ENCODE peak calls at places on chromosomes 6 and 20, in ten cellular contexts. J, M, Y, K, H, D, L, X, I and F are unnamed samples.

GRCh38 chr6:14272111-14273085 is 154.8 kb downstream of the CD83 start:
- DNase-seq in J (peak), M (no peak), Y (no peak), K (no peak), H (peak), D (no peak), L (no peak), X (no peak), I (no peak), F (no peak)

GRCh38 chr6:148152244-148152643 is 190.4 kb upstream of the SASH1 start:
- DNase-seq in J (no peak), M (no peak), Y (no peak), K (no peak), H (no peak), D (no peak), L (no peak), X (no peak), I (no peak), F (no peak)

GRCh38 chr6:46867411-46867810 is 54.3 kb downstream of the ADGRF5 start:
- DNase-seq in J (peak), M (no peak), Y (no peak), K (no peak), H (no peak), D (no peak), L (no peak), X (no peak), I (no peak), F (no peak)

GRCh38 chr20:8228315-8228714 is 96.2 kb downstream of the PLCB1 start:
- DNase-seq in J (no peak), M (no peak), Y (no peak), K (no peak), H (no peak), D (no peak), L (no peak), X (no peak), I (no peak), F (no peak)

GRCh38 chr6:39357998-39358686 is 35.6 kb upstream of the KCNK16 start:
- DNase-seq in J (peak), M (no peak), Y (peak), K (no peak), H (peak), D (no peak), L (no peak), X (no peak), I (no peak), F (peak)

GRCh38 chr6:166786704-166787293 is 159.7 kb upstream of the RPS6KA2 start:
- DNase-seq in J (peak), M (peak), Y (peak), K (peak), H (peak), D (no peak), L (no peak), X (no peak), I (no peak), F (peak)

GRCh38 chr6:110332281-110332680 is 25.9 kb downstream of the METTL24 start:
- DNase-seq in J (no peak), M (no peak), Y (no peak), K (no peak), H (no peak), D (no peak), L (no peak), X (no peak), I (no peak), F (no peak)

GRCh38 chr6:149268146-149268545 is 49.4 kb upstream of the TAB2 start:
- DNase-seq in J (no peak), M (no peak), Y (no peak), K (no peak), H (no peak), D (no peak), L (no peak), X (no peak), I (no peak), F (no peak)

GRCh38 chr6:72376736-72377135 is 245.1 kb upstream of the KCNQ5 start:
- DNase-seq in J (no peak), M (no peak), Y (no peak), K (no peak), H (no peak), D (no peak), L (no peak), X (no peak), I (no peak), F (no peak)

GRCh38 chr20:3658708-3659491 is 4.3 kb downstream of the GFRA4 start:
- DNase-seq in J (peak), M (no peak), Y (no peak), K (no peak), H (no peak), D (no peak), L (no peak), X (no peak), I (no peak), F (no peak)

GRCh38 chr20:49230575-49231211 is 11.5 kb downstream of the DDX27 start:
- DNase-seq in J (no peak), M (no peak), Y (peak), K (no peak), H (no peak), D (no peak), L (no peak), X (peak), I (no peak), F (no peak)

GRCh38 chr6:42993445-42993844 is 9.1 kb downstream of the PPP2R5D start:
- DNase-seq in J (no peak), M (no peak), Y (no peak), K (no peak), H (no peak), D (no peak), L (no peak), X (no peak), I (no peak), F (no peak)

GRCh38 chr20:14036567-14036966 is 41.3 kb downstream of the MACROD2 start:
- DNase-seq in J (no peak), M (no peak), Y (no peak), K (no peak), H (no peak), D (no peak), L (no peak), X (no peak), I (no peak), F (no peak)

GRCh38 chr6:167670938-167671338 is 155.8 kb upstream of the AFDN start:
- DNase-seq in J (no peak), M (no peak), Y (no peak), K (no peak), H (no peak), D (no peak), L (no peak), X (no peak), I (no peak), F (no peak)

GRCh38 chr6:134310206-134310605 is 7.7 kb downstream of the SGK1 start:
- DNase-seq in J (peak), M (no peak), Y (no peak), K (no peak), H (no peak), D (no peak), L (no peak), X (no peak), I (no peak), F (no peak)

GRCh38 chr20:38932457-38933120 is 6.4 kb downstream of the FAM83D start:
- DNase-seq in J (peak), M (no peak), Y (no peak), K (no peak), H (peak), D (no peak), L (no peak), X (no peak), I (no peak), F (no peak)

GRCh38 chr20:5749512-5750490 is at the start of gene SHLD1:
- DNase-seq in J (peak), M (peak), Y (peak), K (peak), H (peak), D (peak), L (peak), X (peak), I (peak), F (peak)

GRCh38 chr6:36033935-36034334 is 6.3 kb downstream of the MAPK14 start:
- DNase-seq in J (peak), M (peak), Y (no peak), K (no peak), H (peak), D (no peak), L (peak), X (no peak), I (no peak), F (peak)

GRCh38 chr6:152052061-152052460 is 244.6 kb downstream of the ESR1 start:
- DNase-seq in J (no peak), M (no peak), Y (no peak), K (no peak), H (no peak), D (no peak), L (no peak), X (no peak), I (no peak), F (peak)

GRCh38 chr20:53576195-53576580 is 17.5 kb downstream of the ZNF217 start:
- DNase-seq in J (no peak), M (no peak), Y (no peak), K (no peak), H (no peak), D (no peak), L (no peak), X (no peak), I (no peak), F (no peak)

GRCh38 chr20:60010689-60011417 is 52.6 kb downstream of the CDH26 start:
- DNase-seq in J (no peak), M (no peak), Y (no peak), K (no peak), H (no peak), D (no peak), L (no peak), X (no peak), I (no peak), F (no peak)

GRCh38 chr6:110532401-110532800 is 56.0 kb upstream of the SLC22A16 start:
- DNase-seq in J (no peak), M (no peak), Y (no peak), K (no peak), H (no peak), D (no peak), L (no peak), X (no peak), I (no peak), F (no peak)

GRCh38 chr6:158860279-158860865 is 41.2 kb upstream of the EZR start:
- DNase-seq in J (no peak), M (no peak), Y (no peak), K (no peak), H (no peak), D (no peak), L (no peak), X (no peak), I (no peak), F (no peak)

GRCh38 chr6:130620338-130620781 is 206.8 kb upstream of the SMLR1 start:
- DNase-seq in J (peak), M (no peak), Y (no peak), K (no peak), H (peak), D (no peak), L (no peak), X (no peak), I (no peak), F (peak)

GRCh38 chr20:41133709-41134361 is 3.5 kb upstream of the PLCG1 start:
- DNase-seq in J (no peak), M (no peak), Y (no peak), K (no peak), H (no peak), D (no peak), L (no peak), X (no peak), I (no peak), F (peak)

GRCh38 chr6:108559884-108560462 is 744 bp upstream of the FOXO3 start:
- DNase-seq in J (peak), M (no peak), Y (peak), K (peak), H (peak), D (peak), L (no peak), X (no peak), I (peak), F (peak)

GRCh38 chr6:134626131-134626530 is 308.2 kb upstream of the SGK1 start:
- DNase-seq in J (no peak), M (no peak), Y (no peak), K (no peak), H (peak), D (no peak), L (no peak), X (no peak), I (no peak), F (no peak)

GRCh38 chr6:144036064-144036873 is 28.2 kb upstream of the PLAGL1 start:
- DNase-seq in J (peak), M (no peak), Y (peak), K (no peak), H (peak), D (peak), L (no peak), X (no peak), I (no peak), F (peak)

GRCh38 chr20:19783966-19784401 is 25.9 kb downstream of the RIN2 start:
- DNase-seq in J (peak), M (no peak), Y (no peak), K (no peak), H (peak), D (no peak), L (no peak), X (peak), I (no peak), F (no peak)

GRCh38 chr20:37534401-37535157 is 6.9 kb upstream of the BLCAP start:
- DNase-seq in J (peak), M (peak), Y (peak), K (peak), H (peak), D (peak), L (peak), X (no peak), I (peak), F (peak)

GRCh38 chr20:62819494-62820174 is 2.8 kb downstream of the COL9A3 start:
- DNase-seq in J (peak), M (no peak), Y (no peak), K (no peak), H (peak), D (no peak), L (no peak), X (no peak), I (no peak), F (no peak)

GRCh38 chr6:34065470-34066283 is 80.2 kb downstream of the GRM4 start:
- DNase-seq in J (no peak), M (no peak), Y (no peak), K (no peak), H (no peak), D (no peak), L (no peak), X (peak), I (no peak), F (peak)

GRCh38 chr6:324729-325125 is 32.4 kb downstream of the DUSP22 start:
- DNase-seq in J (no peak), M (no peak), Y (no peak), K (no peak), H (no peak), D (no peak), L (no peak), X (no peak), I (no peak), F (no peak)

GRCh38 chr6:11282875-11283274 is 50.4 kb upstream of the NEDD9 start:
- DNase-seq in J (no peak), M (no peak), Y (no peak), K (no peak), H (no peak), D (no peak), L (no peak), X (no peak), I (no peak), F (no peak)

GRCh38 chr6:155448823-155449789 is 6.5 kb downstream of the NOX3 start:
- DNase-seq in J (no peak), M (no peak), Y (no peak), K (no peak), H (no peak), D (no peak), L (no peak), X (no peak), I (peak), F (peak)

GRCh38 chr20:37807491-37807890 is 95.4 kb upstream of the VSTM2L start:
- DNase-seq in J (no peak), M (no peak), Y (peak), K (no peak), H (no peak), D (no peak), L (no peak), X (no peak), I (no peak), F (no peak)